ENCODE peak calls at places on chromosomes 16 and 17, in seven cellular contexts. U, L, H, B, W, G and Y are unnamed samples.

GRCh38 chr17:69388791-69389442 is 25.6 kb upstream of the MAP2K6 start:
- DNase-seq in U (no peak), L (no peak), H (no peak), B (peak), W (no peak), G (no peak), Y (no peak)

GRCh38 chr16:56190903-56191806 is at the start of gene GNAO1:
- DNase-seq in U (no peak), L (peak), H (peak), B (peak), W (peak), G (peak), Y (peak)

GRCh38 chr17:10127819-10128375 is 70.5 kb downstream of the GAS7 start:
- DNase-seq in U (peak), L (peak), H (peak), B (no peak), W (peak), G (peak), Y (peak)

GRCh38 chr17:73192894-73193701 is at the start of gene COG1:
- DNase-seq in U (peak), L (peak), H (peak), B (peak), W (peak), G (peak), Y (peak)

GRCh38 chr17:55527520-55528118 is 16.4 kb upstream of the SMIM36 start:
- DNase-seq in U (no peak), L (no peak), H (no peak), B (peak), W (no peak), G (peak), Y (no peak)

GRCh38 chr16:200388-200787 is 20.1 kb downstream of the HBQ1 start:
- DNase-seq in U (no peak), L (no peak), H (no peak), B (no peak), W (no peak), G (no peak), Y (no peak)

GRCh38 chr17:31869797-31870568 is 10.9 kb upstream of the COPRS start:
- DNase-seq in U (no peak), L (no peak), H (no peak), B (no peak), W (no peak), G (no peak), Y (no peak)

GRCh38 chr17:32349503-32349853 is 479 bp upstream of the ZNF207 start:
- DNase-seq in U (peak), L (peak), H (no peak), B (peak), W (no peak), G (no peak), Y (no peak)

GRCh38 chr17:38658741-38659345 is 15.9 kb downstream of the EPOP start:
- DNase-seq in U (no peak), L (no peak), H (no peak), B (no peak), W (no peak), G (no peak), Y (no peak)

GRCh38 chr17:35788504-35788998 is 6.9 kb downstream of the MMP28 start:
- DNase-seq in U (no peak), L (no peak), H (no peak), B (no peak), W (peak), G (no peak), Y (no peak)

GRCh38 chr17:37361543-37361942 is 14.2 kb upstream of the C17orf78 start:
- DNase-seq in U (no peak), L (no peak), H (no peak), B (no peak), W (no peak), G (no peak), Y (no peak)

GRCh38 chr17:4573682-4574081 is 10.6 kb upstream of the SMTNL2 start:
- DNase-seq in U (no peak), L (no peak), H (no peak), B (peak), W (peak), G (no peak), Y (no peak)

GRCh38 chr17:6531575-6531974 is 24.8 kb downstream of the PITPNM3 start:
- DNase-seq in U (no peak), L (no peak), H (no peak), B (no peak), W (no peak), G (no peak), Y (no peak)

GRCh38 chr17:6532441-6532885 is 23.9 kb downstream of the PITPNM3 start:
- DNase-seq in U (no peak), L (no peak), H (no peak), B (no peak), W (no peak), G (no peak), Y (no peak)

GRCh38 chr17:6536053-6536452 is 20.3 kb downstream of the PITPNM3 start:
- DNase-seq in U (no peak), L (no peak), H (no peak), B (no peak), W (no peak), G (no peak), Y (no peak)

GRCh38 chr17:6536566-6537065 is 19.7 kb downstream of the PITPNM3 start:
- DNase-seq in U (no peak), L (no peak), H (no peak), B (no peak), W (no peak), G (no peak), Y (no peak)

DNA sequence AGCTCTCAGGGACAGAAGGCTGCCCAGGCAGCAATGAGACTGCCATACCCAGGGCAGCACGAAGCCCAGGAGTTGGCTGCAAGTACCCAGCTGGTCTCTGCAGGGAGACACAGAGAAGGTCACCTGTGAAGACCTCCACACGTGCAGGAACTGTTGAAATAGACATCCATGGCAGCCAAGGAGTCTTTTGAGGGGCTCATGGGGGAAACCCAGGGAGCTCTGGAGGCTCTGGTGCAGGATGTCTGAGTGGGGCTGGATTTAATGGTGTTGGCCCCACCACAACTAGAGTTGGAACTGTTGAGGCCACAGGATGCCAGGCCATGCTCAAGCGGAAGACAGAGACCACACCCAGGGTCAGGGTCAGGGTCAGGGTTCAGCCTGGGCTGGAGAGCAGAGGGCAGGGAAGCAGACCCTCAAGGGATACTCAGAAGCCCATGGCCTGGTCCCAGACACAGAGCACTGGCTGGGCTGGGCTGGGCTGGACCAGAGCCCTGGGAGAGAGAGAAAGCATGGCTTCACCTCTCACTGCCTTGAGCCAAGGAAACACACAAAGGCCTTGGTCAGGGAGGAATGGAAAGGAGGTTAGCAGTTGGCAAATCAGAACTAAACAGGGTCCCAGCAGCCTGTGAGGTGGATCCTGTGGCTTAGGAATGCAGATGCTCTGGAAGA is 21.4 kb downstream of the PITPNM3 start:
- DNase-seq in U (no peak), L (no peak), H (no peak), B (no peak), W (no peak), G (no peak), Y (no peak)
- H3K27ac ChIP-seq in U (no peak), L (no peak), H (no peak), B (no peak), W (no peak), G (no peak), Y (no peak)

GRCh38 chr17:47199627-47200324 is 9.4 kb upstream of the MYL4 start:
- DNase-seq in U (no peak), L (no peak), H (no peak), B (peak), W (no peak), G (no peak), Y (no peak)

GRCh38 chr17:47197821-47198220 is 8.7 kb upstream of the CDC27 start:
- DNase-seq in U (no peak), L (no peak), H (no peak), B (no peak), W (no peak), G (no peak), Y (no peak)

GRCh38 chr17:47200325-47200663 is 8.9 kb upstream of the MYL4 start:
- DNase-seq in U (no peak), L (no peak), H (no peak), B (peak), W (no peak), G (no peak), Y (no peak)

GRCh38 chr17:47203984-47204721 is 5.0 kb upstream of the MYL4 start:
- DNase-seq in U (no peak), L (no peak), H (no peak), B (peak), W (no peak), G (no peak), Y (no peak)

GRCh38 chr17:47201168-47201567 is 8.0 kb upstream of the MYL4 start:
- DNase-seq in U (no peak), L (no peak), H (no peak), B (no peak), W (no peak), G (no peak), Y (no peak)
- H3K27ac ChIP-seq in U (peak), L (peak), H (no peak), B (no peak), W (no peak), G (no peak), Y (no peak)

DNA sequence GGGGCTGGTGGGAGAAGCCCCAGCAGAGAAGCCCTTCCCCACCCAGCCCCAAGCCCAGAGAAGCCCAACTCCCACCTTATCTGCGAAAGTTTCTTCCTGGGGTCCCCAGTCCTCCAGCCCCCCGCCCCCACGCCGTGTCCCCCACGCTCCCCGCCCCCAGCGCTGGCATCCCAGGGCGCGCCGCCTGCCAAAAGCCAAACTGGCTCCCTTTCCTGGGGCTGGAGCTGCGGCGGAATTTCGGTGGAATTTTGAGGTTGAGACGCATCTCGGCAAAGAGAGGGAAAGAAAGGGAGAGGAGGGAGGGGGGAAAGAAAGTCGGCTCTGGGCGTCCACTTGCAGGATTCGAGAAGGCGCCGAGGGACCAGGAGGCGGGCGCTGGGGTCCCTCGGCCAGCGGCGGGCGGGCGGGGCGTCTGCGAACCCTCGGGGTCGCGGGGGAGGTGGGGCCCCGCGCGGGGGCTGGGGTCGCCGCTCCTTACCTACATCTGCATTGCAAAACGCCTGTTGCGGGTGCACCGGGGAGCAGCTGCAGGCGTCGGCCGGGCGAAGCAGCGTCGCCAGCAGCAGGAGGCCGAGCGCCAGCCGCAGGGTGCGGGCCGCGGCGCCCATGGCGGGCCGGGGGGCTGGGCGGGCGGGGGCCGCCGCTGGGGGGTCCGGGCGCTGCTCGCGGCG is 571 bp downstream of the TIMP2 start:
- DNase-seq in U (peak), L (no peak), H (no peak), B (peak), W (no peak), G (no peak), Y (peak)
- H3K27ac ChIP-seq in U (peak), L (peak), H (peak), B (peak), W (no peak), G (peak), Y (peak)

GRCh38 chr17:78314683-78315354 is 45.1 kb downstream of the SOCS3 start:
- DNase-seq in U (no peak), L (no peak), H (no peak), B (no peak), W (no peak), G (no peak), Y (no peak)
- H3K27ac ChIP-seq in U (peak), L (peak), H (peak), B (no peak), W (no peak), G (peak), Y (no peak)

GRCh38 chr17:44327715-44328449 is 3.3 kb upstream of the SLC25A39 start:
- DNase-seq in U (no peak), L (no peak), H (no peak), B (no peak), W (no peak), G (no peak), Y (no peak)

GRCh38 chr17:44335515-44336356 is 9.4 kb upstream of the GRN start:
- DNase-seq in U (no peak), L (no peak), H (no peak), B (no peak), W (no peak), G (no peak), Y (no peak)

GRCh38 chr17:44334315-44335181 is 9.9 kb upstream of the SLC25A39 start:
- DNase-seq in U (no peak), L (no peak), H (no peak), B (no peak), W (no peak), G (no peak), Y (no peak)

GRCh38 chr17:44331249-44331760 is 6.7 kb upstream of the SLC25A39 start:
- DNase-seq in U (peak), L (peak), H (peak), B (peak), W (peak), G (peak), Y (no peak)

GRCh38 chr17:44333371-44333770 is 8.7 kb upstream of the SLC25A39 start:
- DNase-seq in U (no peak), L (peak), H (no peak), B (no peak), W (no peak), G (peak), Y (no peak)
- H3K27ac ChIP-seq in U (no peak), L (no peak), H (no peak), B (no peak), W (no peak), G (no peak), Y (no peak)

DNA sequence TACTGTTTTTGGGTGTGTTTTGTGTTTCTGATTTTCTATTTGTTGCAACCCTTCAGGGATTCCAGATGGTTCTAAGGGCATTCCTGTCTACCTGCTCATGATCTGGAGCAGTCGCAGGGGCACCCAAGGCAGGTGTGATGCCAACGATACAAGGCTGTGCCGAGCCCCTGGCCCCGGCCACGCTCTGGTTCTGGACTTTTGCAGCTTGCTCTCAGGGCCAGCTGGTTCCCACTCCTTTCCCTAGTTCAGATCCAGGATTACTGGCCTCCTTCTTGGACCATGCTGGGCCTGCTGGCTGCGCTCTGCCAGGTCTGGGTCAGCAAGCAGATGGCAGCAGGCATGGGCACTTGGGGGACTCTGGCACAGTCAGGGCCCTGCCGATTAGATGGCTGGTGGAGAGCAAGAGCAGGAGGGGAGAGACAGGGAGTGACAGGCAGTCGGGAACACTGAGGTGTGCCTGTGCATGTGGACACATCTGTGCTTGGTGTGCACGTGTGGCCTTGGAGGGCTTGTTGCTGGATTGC is 15.2 kb upstream of the RAP1GAP2 start:
- DNase-seq in U (no peak), L (no peak), H (no peak), B (no peak), W (no peak), G (no peak), Y (no peak)
- H3K27ac ChIP-seq in U (no peak), L (no peak), H (no peak), B (no peak), W (no peak), G (no peak), Y (no peak)

GRCh38 chr16:24855678-24856077 is 9.9 kb downstream of the SLC5A11 start:
- DNase-seq in U (no peak), L (no peak), H (no peak), B (no peak), W (no peak), G (no peak), Y (no peak)
- H3K27ac ChIP-seq in U (no peak), L (no peak), H (no peak), B (no peak), W (no peak), G (no peak), Y (peak)